ENCODE peak calls at places on chromosome 1, in eight cellular contexts. U is bronchial epithelial cell, I is psoas muscle, V is MM.1S, J is K562, W is heart right ventricle, Y is epithelial cell of esophagus, C is astrocyte of the spinal cord. L is an unnamed sample.
A peak's percentile ranks its signal among the peaks of the same experiment; 100 is the strongest.

GRCh38 chr1:246425139-246425794 is 81.8 kb downstream of the SMYD3 start:
- DNase-seq in W (no peak), I (no peak), J (no peak), Y (peak; percentile 97), C (no peak), U (peak; percentile 97), V (no peak), L (no peak)

GRCh38 chr1:62245201-62245600 is 50.6 kb downstream of the L1TD1 start:
- DNase-seq in U (peak; percentile 48), W (no peak), I (no peak), Y (peak; percentile 54), V (no peak), C (no peak), J (no peak), L (no peak)

GRCh38 chr1:55305735-55306134 is 90.6 kb upstream of the USP24 start:
- DNase-seq in J (no peak), I (no peak), Y (peak; percentile 59), W (no peak), C (no peak), V (no peak), U (peak; percentile 74), L (no peak)

GRCh38 chr1:243851765-243852164 is 1.7 kb upstream of the AKT3 start:
- DNase-seq in C (no peak), J (no peak), W (no peak), U (no peak), I (no peak), V (no peak), Y (no peak), L (no peak)

GRCh38 chr1:39898648-39899603 is 2.8 kb downstream of the MYCL start:
- DNase-seq in Y (peak; percentile 70), C (peak; percentile 58), V (no peak), J (peak; percentile 99), I (no peak), W (peak; percentile 14), U (peak; percentile 68), L (peak; percentile 76)

GRCh38 chr1:151988405-151988851 is 5.2 kb downstream of the S100A10 start:
- DNase-seq in W (no peak), C (peak; percentile 75), Y (peak; percentile 90), U (peak; percentile 95), I (no peak), V (no peak), J (peak; percentile 55), L (peak; percentile 92)

GRCh38 chr1:225977937-225978748 is 21.0 kb downstream of the SDE2 start:
- DNase-seq in C (no peak), W (no peak), I (peak; percentile 38), U (no peak), J (no peak), V (no peak), Y (no peak), L (no peak)

GRCh38 chr1:153548722-153549695 is at the start of gene S100A3:
- DNase-seq in Y (peak; percentile 76), I (peak; percentile 85), W (peak; percentile 83), U (peak; percentile 77), V (no peak), J (no peak), C (peak; percentile 77), L (peak; percentile 80)

GRCh38 chr1:209370616-209371015 is 212.9 kb upstream of the CAMK1G start:
- DNase-seq in I (no peak), C (no peak), U (peak; percentile 99), J (no peak), V (no peak), Y (peak; percentile 99), W (no peak), L (no peak)

GRCh38 chr1:159197767-159198557 is 6.7 kb upstream of the ACKR1 start:
- DNase-seq in C (peak; percentile 76), I (peak; percentile 59), U (peak; percentile 74), J (peak; percentile 73), V (peak; percentile 81), Y (peak; percentile 80), W (peak; percentile 69), L (peak; percentile 12)
- TF ChIP-seq CTCF in C (peak; percentile 92), I (peak; percentile 70), U (peak; percentile 87), J (peak; percentile 89), V (peak; percentile 98), Y (peak; percentile 96), W (peak; percentile 59), L (peak; percentile 97)

GRCh38 chr1:241844593-241844992 is 3.4 kb upstream of the EXO1 start:
- DNase-seq in C (no peak), V (no peak), U (no peak), W (no peak), J (no peak), Y (no peak), I (no peak), L (no peak)
- H3K4me3 ChIP-seq in C (no peak overlapping the region), V (no peak overlapping the region), U (no peak overlapping the region), W (no peak overlapping the region), J (no peak overlapping the region), Y (no peak overlapping the region), I (no peak overlapping the region), L (no peak overlapping the region)

GRCh38 chr1:147812799-147813198 is 52.4 kb upstream of the GJA5 start:
- DNase-seq in U (no peak), J (no peak), I (no peak), V (no peak), C (no peak), Y (no peak), W (no peak), L (no peak)

GRCh38 chr1:147811273-147811672 is 50.9 kb upstream of the GJA5 start:
- DNase-seq in C (no peak), U (no peak), I (no peak), J (no peak), Y (no peak), V (no peak), W (no peak), L (no peak)

GRCh38 chr1:147811751-147812150 is 51.3 kb upstream of the GJA5 start:
- DNase-seq in Y (no peak), U (no peak), W (no peak), V (no peak), J (no peak), I (no peak), C (no peak), L (no peak)

GRCh38 chr1:147820898-147821297 is 60.5 kb upstream of the GJA5 start:
- DNase-seq in I (no peak), J (no peak), W (no peak), C (no peak), V (no peak), U (no peak), Y (no peak), L (no peak)

GRCh38 chr1:147815503-147815902 is 55.1 kb upstream of the GJA5 start:
- DNase-seq in C (no peak), W (no peak), Y (no peak), U (no peak), I (no peak), J (peak; percentile 25), V (no peak), L (no peak)
- TF ChIP-seq CTCF in C (no peak), W (no peak), Y (peak; percentile 18), U (no peak), I (no peak), J (peak; percentile 25), V (no peak), L (no peak)

GRCh38 chr1:114691061-114691460 is 4.3 kb downstream of the AMPD1 start:
- DNase-seq in C (peak; percentile 10), Y (no peak), V (no peak), U (no peak), W (no peak), J (no peak), I (no peak), L (no peak)

GRCh38 chr1:114696810-114697209 is 1.5 kb upstream of the AMPD1 start:
- DNase-seq in U (no peak), I (no peak), W (no peak), Y (no peak), C (no peak), V (no peak), J (no peak), L (no peak)

GRCh38 chr1:114695430-114696093 is at the start of gene AMPD1:
- DNase-seq in J (no peak), V (peak; percentile 89), Y (peak; percentile 75), W (no peak), C (no peak), I (no peak), U (peak; percentile 56), L (no peak)

GRCh38 chr1:114694540-114695310 is 621 bp downstream of the AMPD1 start:
- DNase-seq in J (no peak), V (peak; percentile 16), I (no peak), U (no peak), W (no peak), Y (no peak), C (no peak), L (no peak)

DNA sequence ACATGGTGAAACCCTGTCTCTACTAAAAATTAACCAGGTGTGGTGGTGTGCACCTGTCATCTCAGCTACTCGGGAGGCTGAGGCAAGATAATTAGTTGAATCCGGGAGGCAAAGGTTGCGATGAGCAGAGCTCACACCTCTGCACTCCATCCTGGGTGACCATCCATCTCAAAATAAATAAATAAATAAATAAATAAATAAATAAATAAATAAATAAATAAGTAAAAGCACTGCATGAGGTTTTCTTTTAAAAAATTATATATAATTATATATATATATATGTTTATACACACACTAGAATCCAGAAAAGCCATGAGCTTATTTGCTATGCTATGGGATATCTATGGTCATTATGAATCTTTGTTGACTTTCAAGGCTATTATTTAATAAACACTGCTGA is 2.4 kb downstream of the AMPD1 start:
- DNase-seq in I (no peak), C (no peak), J (no peak), Y (no peak), W (no peak), U (no peak), V (no peak), L (no peak)
- H3K4me3 ChIP-seq in I (peak overlapping the region; percentile 75), C (no peak overlapping the region), J (no peak overlapping the region), Y (no peak overlapping the region), W (no peak overlapping the region), U (no peak overlapping the region), V (no peak overlapping the region), L (no peak overlapping the region)

GRCh38 chr1:22709891-22710687 is 550 bp upstream of the EPHB2 start:
- DNase-seq in C (peak; percentile 59), U (peak; percentile 7), I (peak; percentile 81), V (no peak), W (peak; percentile 41), Y (peak; percentile 53), J (no peak), L (no peak)

GRCh38 chr1:22709227-22709626 is 1.4 kb upstream of the EPHB2 start:
- DNase-seq in J (no peak), U (no peak), V (no peak), C (no peak), W (no peak), I (no peak), Y (no peak), L (no peak)

GRCh38 chr1:22711071-22711470 is 432 bp downstream of the EPHB2 start:
- DNase-seq in I (no peak), J (no peak), Y (peak; percentile 17), V (no peak), U (no peak), W (no peak), C (no peak), L (no peak)

GRCh38 chr1:22711591-22712501 is 1.2 kb downstream of the EPHB2 start:
- DNase-seq in J (no peak), V (no peak), I (no peak), Y (peak; percentile 42), U (peak; percentile 27), W (no peak), C (peak; percentile 38), L (no peak)

GRCh38 chr1:22710688-22711024 is at the start of gene EPHB2:
- DNase-seq in I (no peak), W (no peak), C (no peak), J (peak; percentile 84), Y (peak; percentile 53), U (no peak), V (no peak), L (no peak)
- TF ChIP-seq CTCF in I (no peak), W (no peak), C (no peak), J (no peak), Y (no peak), U (no peak), V (no peak), L (no peak)

L was measured in retinal pigment epithelial cell.